ENCODE peak calls at places on chromosomes 3 and 15, in nine cellular contexts. U is ovary, J is NB4, K is spleen, L is A549, B is HCT116, Q is transverse colon, M is heart left ventricle, C is body of pancreas. Z is an unnamed sample.

GRCh38 chr15:92377083-92377789 is 16.4 kb upstream of the ST8SIA2 start:
- DNase-seq in U (no peak), J (no peak), K (no peak), L (peak; percentile 47), B (no peak), Q (no peak), M (peak; percentile 58), C (no peak), Z (no peak)

GRCh38 chr15:88911766-88912118 is 1.4 kb downstream of the MFGE8 start:
- DNase-seq in U (no peak), J (no peak), K (no peak), L (peak; percentile 53), B (no peak), Q (no peak), M (no peak), C (no peak), Z (no peak)

GRCh38 chr15:60853077-60853476 is 374.1 kb upstream of the ICE2 start:
- DNase-seq in U (no peak), J (no peak), K (no peak), L (no peak), B (no peak), Q (no peak), M (no peak), C (no peak), Z (no peak)

GRCh38 chr3:194282436-194283122 is 68.5 kb downstream of the CPN2 start:
- DNase-seq in U (peak; percentile 34), J (no peak), K (peak; percentile 47), L (no peak), B (no peak), Q (peak; percentile 6), M (no peak), C (no peak), Z (no peak)

GRCh38 chr3:172626241-172626640 is 84.6 kb downstream of the NCEH1 start:
- DNase-seq in U (no peak), J (no peak), K (no peak), L (no peak), B (no peak), Q (no peak), M (no peak), C (no peak), Z (no peak)

GRCh38 chr15:66824374-66824773 is 122.3 kb downstream of the SMAD6 start:
- DNase-seq in U (no peak), J (no peak), K (no peak), L (no peak), B (no peak), Q (no peak), M (no peak), C (no peak), Z (no peak)

GRCh38 chr3:42839616-42840015 is 30.4 kb downstream of the ACKR2 start:
- DNase-seq in U (no peak), J (peak; percentile 61), K (no peak), L (peak; percentile 70), B (peak; percentile 63), Q (peak; percentile 37), M (no peak), C (peak; percentile 59), Z (peak; percentile 72)

GRCh38 chr3:114498779-114499370 is 205.0 kb downstream of the TIGIT start:
- DNase-seq in U (no peak), J (peak; percentile 30), K (no peak), L (peak; percentile 87), B (peak; percentile 94), Q (no peak), M (peak; percentile 24), C (peak; percentile 11), Z (peak; percentile 33)

GRCh38 chr3:11558002-11558401 is 85.7 kb downstream of the VGLL4 start:
- DNase-seq in U (peak; percentile 42), J (no peak), K (no peak), L (no peak), B (no peak), Q (no peak), M (no peak), C (no peak), Z (peak; percentile 42)

GRCh38 chr3:187521546-187521945 is 148.6 kb downstream of the SST start:
- DNase-seq in U (no peak), J (peak; percentile 2), K (no peak), L (no peak), B (no peak), Q (no peak), M (no peak), C (no peak), Z (no peak)

GRCh38 chr15:57591822-57592367 is at the start of gene MYZAP:
- DNase-seq in U (peak; percentile 75), J (no peak), K (peak; percentile 86), L (no peak), B (no peak), Q (peak; percentile 82), M (peak; percentile 70), C (peak; percentile 81), Z (peak; percentile 50)
- TF ChIP-seq POLR2A in U (no peak), J (no peak), K (no peak), L (no peak), B (no peak), Q (peak; percentile 36), M (peak; percentile 91), C (peak; percentile 38), Z (no peak)

DNA sequence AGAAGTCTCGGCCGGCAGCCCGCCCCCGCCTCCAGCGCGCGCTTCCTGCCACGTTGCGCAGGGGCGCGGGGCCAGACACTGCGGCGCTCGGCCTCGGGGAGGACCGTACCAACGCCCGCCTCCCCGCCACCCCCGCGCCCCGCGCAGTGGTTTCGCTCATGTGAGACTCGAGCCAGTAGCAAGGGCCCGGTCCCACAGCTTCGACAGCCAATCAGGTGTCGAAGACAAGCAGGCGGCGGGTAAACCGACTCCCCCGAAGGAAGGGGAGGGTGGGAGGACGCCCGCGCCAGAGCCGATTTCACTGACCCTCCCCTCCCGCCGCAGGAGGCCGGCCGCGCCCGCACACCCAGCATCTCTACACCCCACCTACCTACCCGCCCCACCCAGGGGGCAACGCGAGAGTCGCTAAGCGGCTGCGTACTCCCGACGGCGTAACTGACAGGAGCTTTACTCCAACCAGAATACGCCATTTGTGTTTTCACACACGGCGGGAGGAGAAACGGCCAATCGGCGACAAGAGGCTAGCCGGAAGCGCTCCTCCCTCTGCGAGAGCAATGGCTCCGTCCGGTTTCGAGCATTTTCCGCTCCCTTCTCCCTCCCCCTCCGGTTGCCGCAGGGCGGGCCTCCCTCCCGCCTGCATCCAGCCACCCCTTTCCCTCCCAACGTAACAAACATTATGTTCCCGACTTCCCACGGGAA is 634 bp upstream of the SETD5 start:
- DNase-seq in U (peak; percentile 99), J (peak; percentile 99), K (peak; percentile 100), L (peak; percentile 99), B (peak; percentile 98), Q (peak; percentile 98), M (peak; percentile 98), C (peak; percentile 99), Z (peak; percentile 80)
- TF ChIP-seq POLR2A in U (no peak), J (no peak), K (no peak), L (peak; percentile 7), B (peak; percentile 50), Q (no peak), M (peak; percentile 7), C (no peak), Z (peak; percentile 37)

GRCh38 chr3:179265092-179265491 is 14.2 kb upstream of the KCNMB3 start:
- DNase-seq in U (no peak), J (no peak), K (no peak), L (no peak), B (no peak), Q (no peak), M (no peak), C (no peak), Z (no peak)

GRCh38 chr3:179258820-179259219 is 7.9 kb upstream of the KCNMB3 start:
- DNase-seq in U (no peak), J (no peak), K (no peak), L (no peak), B (no peak), Q (no peak), M (no peak), C (no peak), Z (no peak)

GRCh38 chr3:179264456-179264855 is 13.5 kb upstream of the KCNMB3 start:
- DNase-seq in U (no peak), J (no peak), K (no peak), L (no peak), B (no peak), Q (no peak), M (no peak), C (no peak), Z (no peak)

GRCh38 chr3:179263134-179263533 is 12.2 kb upstream of the KCNMB3 start:
- DNase-seq in U (no peak), J (no peak), K (peak; percentile 77), L (no peak), B (no peak), Q (no peak), M (no peak), C (no peak), Z (no peak)

DNA sequence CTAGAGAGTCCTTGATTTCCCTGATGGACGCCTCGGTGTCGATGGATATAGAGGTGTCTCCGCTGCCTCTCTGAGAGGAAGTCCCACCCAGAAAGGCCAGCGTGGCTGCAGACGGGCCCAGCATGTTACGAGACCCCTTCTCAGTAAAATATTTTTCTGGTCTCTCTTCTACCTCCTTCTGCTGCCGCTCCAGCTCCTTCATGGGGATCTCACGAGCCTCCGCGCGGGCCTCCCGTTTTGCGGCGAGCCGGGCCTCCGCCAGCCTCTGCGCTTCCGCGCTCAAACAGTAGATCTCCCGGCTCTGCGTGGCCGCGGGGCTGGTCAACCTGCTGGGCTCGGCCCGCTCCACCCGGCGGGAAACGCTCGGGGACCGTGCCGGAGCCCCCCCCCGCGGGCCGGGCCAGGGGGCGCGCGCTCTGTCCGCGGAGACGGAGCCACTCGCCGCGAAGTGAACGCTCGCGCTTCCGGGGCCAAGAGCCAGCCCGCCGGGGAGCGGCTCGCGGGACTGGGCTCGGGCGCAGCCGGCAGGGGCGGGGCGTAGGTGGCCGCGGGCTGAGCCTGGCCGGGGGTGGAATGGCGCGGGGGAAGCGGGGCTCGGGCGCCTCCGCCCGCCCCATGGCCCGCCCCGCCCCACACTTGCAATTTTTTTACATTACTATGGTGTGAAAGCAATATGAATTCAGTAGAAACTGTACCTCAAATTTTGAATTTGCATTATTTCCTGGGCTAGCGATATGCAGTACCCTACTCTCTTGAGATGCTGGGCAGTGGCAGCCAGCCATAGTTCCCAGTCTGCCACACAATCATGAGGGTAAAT is 10.2 kb upstream of the KCNMB3 start:
- DNase-seq in U (peak; percentile 86), J (peak; percentile 80), K (peak; percentile 95), L (peak; percentile 54), B (no peak), Q (peak; percentile 79), M (peak; percentile 79), C (peak; percentile 75), Z (peak; percentile 95)
- TF ChIP-seq POLR2A in U (peak; percentile 16), J (no peak), K (no peak), L (no peak), B (no peak), Q (peak; percentile 45), M (peak; percentile 63), C (peak; percentile 67), Z (peak; percentile 59)

DNA sequence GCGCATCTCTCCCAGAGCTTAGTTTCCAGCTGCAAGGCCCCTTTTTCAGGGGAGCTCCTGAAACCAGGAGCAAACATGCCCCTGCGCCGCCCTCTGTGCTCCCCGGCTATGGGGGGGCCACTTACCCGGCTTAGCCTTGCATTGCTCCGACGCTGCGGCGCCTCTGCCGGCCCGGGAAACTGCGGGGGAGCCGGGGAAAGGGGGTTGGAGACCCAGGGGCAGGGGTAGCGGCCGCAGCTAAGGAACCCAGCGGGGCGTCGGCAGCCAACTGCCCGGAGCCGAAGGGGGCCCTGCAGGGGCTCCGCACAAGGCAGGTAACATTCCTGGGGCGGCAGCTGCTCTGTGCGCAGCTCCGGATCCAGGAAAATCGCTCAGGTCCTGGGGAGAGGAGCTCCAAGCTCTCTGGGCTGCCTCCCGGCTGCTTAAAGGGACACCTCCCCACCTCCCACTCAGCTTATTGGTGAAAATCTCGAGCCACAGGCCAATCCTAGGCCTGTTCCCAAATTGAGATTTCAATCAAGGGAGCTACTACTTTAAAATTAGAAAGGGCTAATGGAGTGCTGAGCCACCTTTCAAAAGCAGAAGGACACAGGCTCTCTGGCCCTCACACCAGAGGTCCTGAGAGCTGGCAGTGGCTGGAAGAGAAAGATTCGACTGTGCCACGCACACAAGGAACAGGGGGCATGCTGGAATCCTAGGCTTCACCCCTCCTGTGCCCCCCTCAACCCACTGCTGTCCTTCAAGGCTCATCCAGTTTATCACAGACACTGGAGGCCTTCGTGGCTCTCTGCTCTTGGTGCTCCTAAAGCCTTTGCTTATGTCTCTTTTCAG is 42.7 kb upstream of the PRICKLE2 start:
- DNase-seq in U (peak; percentile 70), J (no peak), K (no peak), L (no peak), B (no peak), Q (peak; percentile 55), M (peak; percentile 78), C (peak; percentile 43), Z (peak; percentile 59)
- TF ChIP-seq POLR2A in U (peak; percentile 49), J (no peak), K (no peak), L (no peak), B (no peak), Q (peak; percentile 67), M (peak; percentile 77), C (no peak), Z (peak; percentile 67)